ENCODE peak calls at places on chromosomes 11 and 22, in nine cellular contexts. M, S, N, D, G, L, I, Y and T are unnamed samples.

GRCh38 chr22:26466196-26466595 is 17.4 kb downstream of the HPS4 start:
- DNase-seq in M (no peak), S (no peak), N (no peak), D (no peak), G (no peak), L (no peak), I (no peak), Y (no peak), T (no peak)

GRCh38 chr11:69434341-69434960 is 47.0 kb upstream of the LINC01488 start:
- DNase-seq in M (no peak), S (no peak), N (no peak), D (no peak), G (no peak), L (no peak), I (no peak), Y (no peak), T (no peak)

GRCh38 chr11:28447226-28447625 is 339.0 kb downstream of the METTL15 start:
- DNase-seq in M (no peak), S (peak; percentile 31), N (no peak), D (no peak), G (no peak), L (no peak), I (no peak), Y (no peak), T (no peak)

GRCh38 chr22:26586556-26587325 is 3.2 kb downstream of the TPST2 start:
- DNase-seq in M (no peak), S (no peak), N (no peak), D (peak; percentile 35), G (peak; percentile 64), L (peak; percentile 28), I (no peak), Y (no peak), T (no peak)

GRCh38 chr11:88341852-88342251 is 4.3 kb upstream of the CTSC start:
- DNase-seq in M (no peak), S (no peak), N (no peak), D (no peak), G (no peak), L (no peak), I (no peak), Y (peak; percentile 24), T (no peak)

GRCh38 chr11:57306156-57306876 is 18.4 kb downstream of the TNKS1BP1 start:
- DNase-seq in M (no peak), S (no peak), N (no peak), D (no peak), G (no peak), L (no peak), I (no peak), Y (no peak), T (no peak)

GRCh38 chr11:30257058-30257457 is 26.2 kb downstream of the FSHB start:
- DNase-seq in M (no peak), S (no peak), N (no peak), D (no peak), G (no peak), L (no peak), I (no peak), Y (no peak), T (no peak)

GRCh38 chr11:47980907-47981621 is 705 bp downstream of the PTPRJ start:
- DNase-seq in M (peak; percentile 63), S (no peak), N (peak; percentile 54), D (no peak), G (no peak), L (peak; percentile 63), I (peak; percentile 32), Y (peak; percentile 67), T (peak; percentile 66)

GRCh38 chr11:109423114-109423859 is 1.3 kb downstream of the C11orf87 start:
- DNase-seq in M (no peak), S (no peak), N (no peak), D (no peak), G (no peak), L (no peak), I (peak; percentile 20), Y (no peak), T (peak; percentile 42)

GRCh38 chr11:69403556-69404215 is 77.8 kb upstream of the LINC01488 start:
- DNase-seq in M (no peak), S (peak; percentile 16), N (no peak), D (no peak), G (no peak), L (no peak), I (no peak), Y (no peak), T (no peak)

GRCh38 chr11:28464252-28464867 is 356.2 kb downstream of the METTL15 start:
- DNase-seq in M (no peak), S (no peak), N (no peak), D (no peak), G (no peak), L (no peak), I (no peak), Y (no peak), T (no peak)

GRCh38 chr11:12411806-12412727 is 34.7 kb downstream of the PARVA start:
- DNase-seq in M (peak; percentile 59), S (peak; percentile 87), N (peak; percentile 72), D (peak; percentile 81), G (no peak), L (peak; percentile 69), I (peak; percentile 86), Y (peak; percentile 37), T (peak; percentile 82)

GRCh38 chr22:46843691-46844297 is 81.3 kb downstream of the TBC1D22A start:
- DNase-seq in M (no peak), S (no peak), N (no peak), D (no peak), G (peak; percentile 29), L (no peak), I (peak; percentile 55), Y (no peak), T (no peak)

GRCh38 chr22:39289445-39290247 is 29.8 kb downstream of the RPL3 start:
- DNase-seq in M (no peak), S (no peak), N (no peak), D (no peak), G (no peak), L (no peak), I (no peak), Y (no peak), T (no peak)

GRCh38 chr11:13364388-13364787 is 86.8 kb downstream of the BMAL1 start:
- DNase-seq in M (no peak), S (no peak), N (no peak), D (no peak), G (no peak), L (no peak), I (peak; percentile 21), Y (no peak), T (no peak)

GRCh38 chr11:123640677-123641494 is 13.5 kb downstream of the SCN3B start:
- DNase-seq in M (peak; percentile 51), S (no peak), N (peak; percentile 20), D (no peak), G (peak; percentile 68), L (peak; percentile 26), I (peak; percentile 24), Y (peak; percentile 50), T (no peak)

GRCh38 chr22:35622132-35622913 is 5.2 kb upstream of the MB start:
- DNase-seq in M (no peak), S (no peak), N (peak; percentile 67), D (no peak), G (no peak), L (peak; percentile 83), I (no peak), Y (no peak), T (no peak)

GRCh38 chr11:86805873-86806310 is 5.5 kb downstream of the PRSS23 start:
- DNase-seq in M (no peak), S (no peak), N (no peak), D (no peak), G (no peak), L (no peak), I (peak; percentile 74), Y (no peak), T (no peak)

DNA sequence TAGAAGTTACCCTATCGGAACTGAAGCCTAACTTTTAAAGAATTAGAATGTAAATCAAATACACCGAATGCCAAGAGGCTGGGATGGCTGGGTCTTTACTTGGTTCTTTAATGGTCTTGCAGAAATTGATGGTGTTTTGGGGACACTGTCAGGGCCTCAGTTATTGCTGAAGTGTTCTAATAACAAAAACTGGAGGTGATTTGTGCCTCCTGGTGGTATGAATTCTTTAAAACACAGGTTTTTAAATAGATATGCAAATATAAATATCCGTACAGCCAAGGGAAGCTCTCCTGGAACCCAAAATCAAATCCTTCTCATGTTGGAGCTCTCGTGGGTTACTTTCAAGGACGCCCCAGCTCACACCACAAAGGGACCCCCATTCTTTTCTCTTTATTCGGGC is 19.3 kb upstream of the TMPRSS5 start:
- DNase-seq in M (no peak), S (no peak), N (no peak), D (no peak), G (no peak), L (no peak), I (no peak), Y (no peak), T (no peak)
- TF ChIP-seq CTCF in M (no peak), S (peak; percentile 4), N (no peak), D (no peak), G (no peak), L (no peak), I (no peak), Y (no peak), T (no peak)

GRCh38 chr11:111514216-111515031 is at the start of gene HOATZ:
- DNase-seq in M (peak; percentile 10), S (no peak), N (no peak), D (no peak), G (peak; percentile 54), L (no peak), I (no peak), Y (no peak), T (no peak)
- TF ChIP-seq CTCF in M (peak; percentile 33), S (no peak), N (no peak), D (no peak), G (no peak), L (no peak), I (no peak), Y (no peak), T (no peak)

GRCh38 chr11:122023614-122024250 is 92.3 kb downstream of the BLID start:
- DNase-seq in M (no peak), S (no peak), N (no peak), D (no peak), G (no peak), L (no peak), I (no peak), Y (no peak), T (no peak)
- TF ChIP-seq CTCF in M (no peak), S (peak; percentile 27), N (peak; percentile 16), D (peak; percentile 31), G (no peak), L (no peak), I (no peak), Y (no peak), T (no peak)

DNA sequence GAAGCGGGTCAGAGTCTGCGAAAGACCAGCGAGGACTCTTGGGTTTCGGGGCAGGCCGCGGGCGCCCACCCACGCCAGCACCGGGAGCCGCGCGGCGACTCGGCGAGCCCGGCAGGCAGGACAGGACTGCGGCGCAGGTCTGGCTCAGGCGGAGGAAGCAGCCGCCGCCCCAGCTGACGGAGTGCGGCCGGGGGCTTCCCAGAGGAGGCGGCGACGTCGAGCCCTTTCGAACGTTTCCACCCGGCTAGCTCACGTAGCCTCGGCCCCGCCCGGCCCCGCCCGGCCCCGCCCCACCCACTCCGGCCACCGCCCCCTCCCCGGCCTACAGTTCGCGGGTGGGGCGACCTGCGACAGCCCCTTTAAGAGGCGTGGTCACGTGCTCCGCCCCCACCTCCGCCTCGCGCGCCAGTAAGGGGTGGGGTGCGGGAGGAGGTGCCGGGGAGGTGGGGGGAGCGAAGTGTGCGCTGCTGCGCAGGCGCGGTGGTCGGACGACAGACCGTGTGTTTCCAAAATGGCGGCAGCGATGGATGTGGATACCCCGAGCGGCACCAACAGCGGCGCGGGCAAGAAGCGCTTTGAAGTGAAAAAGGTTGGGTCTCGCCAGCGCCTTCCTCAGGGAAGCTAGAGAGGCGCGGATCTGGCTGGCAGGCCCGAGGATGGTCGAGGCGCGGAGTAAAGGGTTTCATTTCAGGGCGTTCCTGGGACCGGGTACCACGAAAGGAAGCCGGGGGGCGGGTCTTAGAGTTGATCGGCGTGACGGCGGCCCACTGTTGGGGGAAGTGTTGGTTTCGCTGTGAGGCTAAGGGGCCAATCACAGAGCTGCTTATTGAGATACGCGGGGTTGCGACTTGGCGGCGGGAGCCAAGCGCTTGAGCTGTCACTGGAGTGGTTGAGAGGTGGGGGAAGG is at the start of gene RBX1:
- DNase-seq in M (peak; percentile 97), S (peak; percentile 92), N (peak; percentile 99), D (peak; percentile 98), G (peak; percentile 99), L (peak; percentile 99), I (peak; percentile 97), Y (peak; percentile 99), T (peak; percentile 98)
- TF ChIP-seq CTCF in M (no peak), S (no peak), N (no peak), D (no peak), G (no peak), L (no peak), I (no peak), Y (no peak), T (no peak)